ENCODE peak calls at places on chromosomes 6 and 20, in eight cellular contexts. O, C, Y, T, S, B, L and V are unnamed samples.
A peak's percentile ranks its signal among the peaks of the same experiment; 100 is the strongest.

GRCh38 chr6:9332241-9332640 is 896.9 kb upstream of the SLC35B3 start:
- DNase-seq in O (no peak), C (no peak), Y (no peak), T (no peak), S (no peak), B (no peak), L (no peak), V (no peak)

GRCh38 chr6:144286503-144287393 is 1.6 kb downstream of the UTRN start:
- DNase-seq in O (peak; percentile 88), C (peak; percentile 88), Y (peak; percentile 81), T (peak; percentile 79), S (peak; percentile 27), B (peak; percentile 95), L (peak; percentile 78), V (peak; percentile 93)

GRCh38 chr6:116406678-116407345 is 36.1 kb downstream of the DSE start:
- DNase-seq in O (no peak), C (no peak), Y (no peak), T (no peak), S (no peak), B (no peak), L (no peak), V (no peak)

GRCh38 chr6:39806277-39806676 is 14.1 kb downstream of the DAAM2 start:
- DNase-seq in O (no peak), C (no peak), Y (no peak), T (no peak), S (no peak), B (no peak), L (no peak), V (no peak)

GRCh38 chr6:20575691-20576451 is 41.6 kb downstream of the CDKAL1 start:
- DNase-seq in O (no peak), C (no peak), Y (no peak), T (no peak), S (no peak), B (peak; percentile 50), L (no peak), V (no peak)

GRCh38 chr6:73200735-73201134 is 24.6 kb downstream of the KHDC1L start:
- DNase-seq in O (no peak), C (no peak), Y (no peak), T (no peak), S (no peak), B (no peak), L (no peak), V (no peak)

GRCh38 chr6:138614151-138614550 is 114.9 kb upstream of the NHSL1 start:
- DNase-seq in O (no peak), C (no peak), Y (no peak), T (no peak), S (no peak), B (no peak), L (no peak), V (no peak)

GRCh38 chr6:32127717-32128592 is at the start of gene ATF6B:
- DNase-seq in O (peak; percentile 99), C (peak; percentile 100), Y (peak; percentile 100), T (peak; percentile 98), S (peak; percentile 92), B (peak; percentile 99), L (peak; percentile 100), V (peak; percentile 100)

GRCh38 chr6:151959086-151959485 is 151.6 kb downstream of the ESR1 start:
- DNase-seq in O (no peak), C (no peak), Y (no peak), T (no peak), S (no peak), B (no peak), L (no peak), V (no peak)

GRCh38 chr6:45566882-45567281 is 189.1 kb upstream of the SUPT3H start:
- DNase-seq in O (no peak), C (peak; percentile 52), Y (no peak), T (no peak), S (no peak), B (peak; percentile 53), L (no peak), V (peak; percentile 42)

DNA sequence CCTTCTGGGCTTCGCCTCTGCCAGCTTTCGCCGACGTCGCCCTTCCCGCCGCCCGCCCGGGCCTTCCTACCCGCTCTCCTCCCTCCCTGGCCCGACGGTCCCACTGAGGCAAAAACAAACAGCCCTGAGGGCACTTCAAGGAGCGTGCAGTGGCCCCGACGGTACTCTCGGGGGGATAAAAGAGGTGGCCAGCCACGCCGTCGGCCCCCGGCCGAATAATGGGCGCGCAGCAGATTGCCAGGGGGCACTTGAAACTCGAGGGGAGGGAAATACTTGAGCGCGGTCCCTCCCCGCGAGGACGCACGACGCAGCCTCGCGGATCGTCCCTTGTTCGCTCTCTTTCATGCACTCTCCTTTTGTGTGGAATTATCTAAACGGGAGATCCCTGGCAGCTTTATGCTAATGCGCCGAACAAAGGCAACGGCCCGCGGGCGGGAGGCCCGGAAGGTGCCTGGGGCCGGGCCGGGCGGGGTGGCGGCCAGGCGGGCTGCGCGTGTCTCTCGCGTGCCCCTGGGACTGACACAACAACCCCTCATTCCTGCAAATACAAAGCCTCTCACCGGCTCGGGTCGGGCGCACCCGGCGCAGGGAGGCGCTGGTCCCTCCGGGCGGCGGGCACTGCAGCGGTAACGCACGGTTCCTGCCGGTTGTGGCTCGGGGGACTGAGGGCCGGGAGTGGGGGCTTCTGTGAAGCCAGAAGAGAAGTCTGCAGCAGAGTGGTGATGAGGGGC is 3.7 kb upstream of the INSM1 start:
- DNase-seq in O (no peak), C (no peak), Y (no peak), T (no peak), S (peak; percentile 47), B (peak; percentile 81), L (no peak), V (no peak)
- H3K4me3 ChIP-seq in O (peak overlapping the region; percentile 29), C (no peak overlapping the region), Y (no peak overlapping the region), T (peak overlapping the region; percentile 14), S (no peak overlapping the region), B (peak overlapping the region; percentile 61), L (no peak overlapping the region), V (no peak overlapping the region)

GRCh38 chr6:14910692-14911547 is 334.9 kb upstream of the JARID2 start:
- DNase-seq in O (no peak), C (no peak), Y (peak; percentile 75), T (peak; percentile 38), S (no peak), B (no peak), L (peak; percentile 78), V (no peak)
- TF ChIP-seq POLR2AphosphoS5 in O (no peak), C (no peak), Y (no peak), T (peak; percentile 49), S (no peak), B (no peak), L (peak; percentile 83), V (no peak)

GRCh38 chr20:50193169-50193850 is 2.7 kb downstream of the CEBPB start:
- DNase-seq in O (no peak), C (no peak), Y (peak; percentile 76), T (no peak), S (no peak), B (no peak), L (no peak), V (no peak)
- H3K4me1 ChIP-seq in O (peaks cover 31% of the 10 kb centered on the region), C (peaks cover 57% of the 10 kb centered on the region), Y (peaks cover 36% of the 10 kb centered on the region), T (peaks cover 32% of the 10 kb centered on the region), S (peaks cover 19% of the 10 kb centered on the region), B (peaks cover 23% of the 10 kb centered on the region), L (peaks cover 38% of the 10 kb centered on the region), V (peaks cover 42% of the 10 kb centered on the region)

GRCh38 chr6:157090736-157091135 is 232.6 kb downstream of the TMEM242 start:
- DNase-seq in O (no peak), C (no peak), Y (no peak), T (no peak), S (no peak), B (peak; percentile 74), L (no peak), V (no peak)

GRCh38 chr6:157089851-157090250 is 233.5 kb downstream of the TMEM242 start:
- DNase-seq in O (no peak), C (no peak), Y (no peak), T (no peak), S (no peak), B (peak; percentile 69), L (no peak), V (no peak)

GRCh38 chr6:157087974-157088373 is 235.3 kb downstream of the TMEM242 start:
- DNase-seq in O (no peak), C (no peak), Y (no peak), T (no peak), S (no peak), B (no peak), L (peak; percentile 66), V (no peak)

GRCh38 chr6:157089258-157089657 is 234.1 kb downstream of the TMEM242 start:
- DNase-seq in O (no peak), C (peak; percentile 73), Y (no peak), T (no peak), S (peak; percentile 67), B (peak; percentile 97), L (no peak), V (no peak)

DNA sequence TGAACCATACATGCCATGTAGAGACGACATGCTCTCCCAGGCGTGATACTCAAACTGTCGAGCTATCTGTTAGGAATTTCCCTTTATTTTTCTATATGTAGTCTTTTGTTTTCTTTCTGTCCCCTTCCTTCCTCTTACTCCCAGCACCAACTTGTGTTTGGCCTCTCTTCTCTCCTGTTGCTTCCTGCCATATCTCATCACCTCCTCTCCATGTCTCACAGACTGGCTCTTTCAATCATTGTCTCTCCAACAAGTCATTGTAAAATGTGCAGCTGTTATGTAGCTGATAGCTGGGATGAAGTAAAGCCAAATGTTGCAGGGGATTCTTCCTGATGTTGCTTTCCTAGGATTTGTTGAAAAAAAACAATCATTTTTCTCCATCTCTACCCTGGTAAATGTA is 234.5 kb downstream of the TMEM242 start:
- DNase-seq in O (no peak), C (no peak), Y (no peak), T (no peak), S (no peak), B (no peak), L (no peak), V (no peak)
- H3K4me3 ChIP-seq in O (no peak overlapping the region), C (no peak overlapping the region), Y (no peak overlapping the region), T (no peak overlapping the region), S (no peak overlapping the region), B (no peak overlapping the region), L (no peak overlapping the region), V (no peak overlapping the region)

GRCh38 chr20:59163641-59164530 is at the start of gene ZNF831:
- DNase-seq in O (no peak), C (no peak), Y (no peak), T (no peak), S (no peak), B (no peak), L (no peak), V (no peak)

GRCh38 chr20:59161626-59162170 is 1.9 kb upstream of the ZNF831 start:
- DNase-seq in O (no peak), C (no peak), Y (no peak), T (no peak), S (no peak), B (no peak), L (no peak), V (no peak)

GRCh38 chr20:59164681-59165388 is 1.2 kb downstream of the ZNF831 start:
- DNase-seq in O (no peak), C (no peak), Y (no peak), T (no peak), S (no peak), B (no peak), L (no peak), V (peak; percentile 81)

GRCh38 chr20:59165389-59165785 is 1.8 kb downstream of the ZNF831 start:
- DNase-seq in O (no peak), C (no peak), Y (no peak), T (no peak), S (no peak), B (no peak), L (no peak), V (no peak)

GRCh38 chr20:59165794-59166709 is 2.4 kb downstream of the ZNF831 start:
- DNase-seq in O (no peak), C (no peak), Y (no peak), T (no peak), S (no peak), B (no peak), L (no peak), V (no peak)
- TF ChIP-seq POLR2AphosphoS5 in O (no peak), C (no peak), Y (no peak), T (no peak), S (no peak), B (no peak), L (no peak), V (no peak)